ENCODE peak calls at places on chromosome 16, in six cellular contexts. U is mesenchymal stem cell, F is neuronal stem cell, K is IMR-90, M is H1, O is trophoblast cell. B is an unnamed sample.

GRCh38 chr16:19524866-19525723 is 1.4 kb downstream of the CCP110 start:
- DNase-seq in U (peak), F (peak), K (peak), M (no peak), O (peak), B (no peak)

GRCh38 chr16:138049-138417 is 440 bp downstream of the NPRL3 start:
- DNase-seq in U (peak), F (peak), K (no peak), M (no peak), O (peak), B (peak)

GRCh38 chr16:48384305-48384981 is 770 bp downstream of the SIAH1 start:
- DNase-seq in U (peak), F (peak), K (peak), M (no peak), O (peak), B (peak)

GRCh38 chr16:28606291-28607115 is 3.3 kb downstream of the SULT1A1 start:
- DNase-seq in U (no peak), F (no peak), K (no peak), M (no peak), O (no peak), B (no peak)

GRCh38 chr16:678858-679807 is 1.1 kb upstream of the STUB1 start:
- DNase-seq in U (peak), F (peak), K (peak), M (no peak), O (peak), B (peak)

GRCh38 chr16:85520853-85521736 is 92.0 kb upstream of the GSE1 start:
- DNase-seq in U (no peak), F (no peak), K (no peak), M (no peak), O (peak), B (no peak)

GRCh38 chr16:3175157-3176153 is 12.5 kb upstream of the OR1F1 start:
- DNase-seq in U (peak), F (no peak), K (peak), M (no peak), O (peak), B (peak)

GRCh38 chr16:81707411-81708321 is 71.4 kb upstream of the PLCG2 start:
- DNase-seq in U (peak), F (no peak), K (peak), M (no peak), O (no peak), B (no peak)

GRCh38 chr16:67456383-67457140 is 24.4 kb downstream of the ATP6V0D1 start:
- DNase-seq in U (no peak), F (no peak), K (peak), M (no peak), O (no peak), B (no peak)

GRCh38 chr16:57647136-57647875 is 18.9 kb downstream of the ADGRG1 start:
- DNase-seq in U (no peak), F (no peak), K (no peak), M (no peak), O (no peak), B (no peak)

GRCh38 chr16:17101646-17102045 is 369.1 kb downstream of the XYLT1 start:
- DNase-seq in U (no peak), F (no peak), K (peak), M (no peak), O (peak), B (peak)

GRCh38 chr16:49855822-49856740 is at the start of gene ZNF423:
- DNase-seq in U (peak), F (peak), K (no peak), M (no peak), O (peak), B (no peak)

GRCh38 chr16:24525970-24526559 is 13.3 kb upstream of the RBBP6 start:
- DNase-seq in U (no peak), F (no peak), K (no peak), M (no peak), O (peak), B (peak)

GRCh38 chr16:14400285-14400977 is 229.6 kb downstream of the PARN start:
- DNase-seq in U (no peak), F (no peak), K (no peak), M (no peak), O (no peak), B (no peak)

GRCh38 chr16:648786-649589 is at the start of gene WDR90:
- DNase-seq in U (peak), F (peak), K (peak), M (no peak), O (peak), B (peak)

DNA sequence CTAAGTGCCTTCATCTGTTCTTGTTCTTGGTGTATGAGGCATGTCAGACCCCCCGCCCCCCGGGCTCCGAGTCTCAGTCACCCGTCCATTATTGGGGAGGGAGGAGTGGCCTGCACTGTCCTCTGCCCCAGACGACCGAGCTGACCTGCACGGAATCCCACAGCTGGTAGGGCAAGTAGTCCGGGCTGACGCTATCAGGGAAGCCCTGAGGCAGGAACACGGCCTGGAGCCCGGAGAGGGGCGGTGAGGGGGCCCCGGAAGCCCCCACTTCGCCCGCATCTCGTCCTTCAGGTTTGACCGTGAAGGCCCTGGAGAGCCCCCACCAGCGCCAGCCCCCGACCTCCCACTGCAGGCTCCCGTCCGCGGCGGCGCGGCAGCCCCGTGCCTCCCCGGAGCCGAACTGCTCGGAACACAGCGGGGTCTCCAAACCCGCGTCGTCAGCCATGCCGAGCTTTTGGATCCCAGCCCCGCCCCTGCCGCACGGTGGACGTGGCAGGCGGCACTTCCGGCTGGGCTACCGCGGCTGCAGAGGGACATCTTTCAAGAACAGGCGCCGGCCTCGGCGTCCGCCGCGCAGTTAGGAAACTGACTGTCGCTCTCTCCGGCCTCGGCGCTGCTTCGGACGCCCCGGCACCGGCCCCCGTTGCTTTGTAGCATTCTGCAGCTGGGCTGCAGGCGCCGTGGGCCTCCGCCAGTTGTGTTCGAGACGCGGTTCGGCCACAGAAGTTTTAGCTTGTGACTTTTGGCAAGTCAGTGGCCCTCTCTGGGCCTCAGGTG is at the start of gene RUSF1:
- DNase-seq in U (peak), F (peak), K (peak), M (peak), O (peak), B (peak)
- H3K14ac ChIP-seq in U (peak), F (peak), K (peak), M (no peak), O (peak), B (peak)

DNA sequence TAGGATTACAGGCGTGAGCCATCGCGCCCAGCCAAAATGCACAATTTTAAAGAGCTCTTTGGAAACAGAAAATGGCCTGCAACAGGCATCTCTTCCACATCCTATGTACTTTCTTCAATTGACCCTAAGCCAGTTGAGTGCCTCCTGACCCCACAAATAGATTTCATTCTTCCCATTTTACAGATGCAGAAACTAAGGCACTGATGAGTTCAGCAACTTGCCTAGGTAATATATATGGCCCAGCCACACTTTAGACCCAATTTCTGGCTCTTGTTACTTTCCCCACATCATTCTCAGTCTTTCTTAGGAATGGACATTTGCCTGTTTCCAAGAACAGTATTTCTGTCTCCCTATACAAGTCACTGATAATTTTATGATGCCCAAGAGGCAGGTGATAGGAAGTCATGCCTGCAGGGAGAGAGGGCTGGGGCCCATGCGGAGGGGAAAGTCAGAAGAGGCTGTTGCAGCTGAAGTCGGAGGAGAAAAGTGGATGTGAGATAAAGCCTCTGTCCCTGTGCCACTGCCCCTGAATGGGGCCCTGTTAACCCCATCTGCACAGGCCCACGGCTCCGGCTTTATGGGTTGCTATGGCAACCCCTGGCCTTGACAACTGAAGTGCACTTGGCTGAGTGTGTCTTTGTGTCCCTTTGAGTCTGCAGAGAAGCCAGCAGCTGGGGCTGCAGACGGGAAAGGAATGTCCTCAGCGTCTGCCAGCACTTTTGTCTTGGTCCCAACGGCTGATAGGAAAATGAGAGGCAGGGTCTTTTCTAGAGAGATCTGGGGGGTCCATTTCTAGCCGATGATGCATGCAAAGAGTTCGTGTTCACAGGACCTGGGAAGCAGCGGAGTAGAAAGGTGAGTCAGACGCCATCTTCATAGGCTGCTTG is 45.9 kb downstream of the ABAT start:
- DNase-seq in U (no peak), F (peak), K (no peak), M (no peak), O (no peak), B (peak)
- H3K14ac ChIP-seq in U (no peak), F (no peak), K (no peak), M (no peak), O (no peak), B (no peak)

DNA sequence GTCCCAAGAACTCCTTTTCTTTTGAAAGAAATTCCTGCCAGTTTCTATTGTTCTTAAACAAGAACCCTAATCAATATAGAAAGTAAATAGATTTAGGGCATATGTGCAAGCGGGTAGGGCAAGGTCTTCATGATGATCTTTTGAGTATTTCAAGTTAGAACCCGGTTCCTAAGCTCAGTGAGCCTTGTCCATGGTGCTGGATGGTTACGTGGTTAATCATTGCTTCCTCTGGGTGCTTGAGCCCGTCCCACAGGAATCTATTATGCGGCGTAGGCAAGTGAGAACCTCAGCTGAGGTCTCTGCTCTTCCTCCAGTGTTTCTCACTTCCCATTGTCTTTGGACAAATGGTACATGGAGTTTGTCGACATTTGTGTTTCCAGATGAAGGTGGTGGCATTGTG is 580.8 kb upstream of the EEF2KMT start:
- DNase-seq in U (no peak), F (peak), K (no peak), M (peak), O (no peak), B (peak)
- H3K14ac ChIP-seq in U (no peak), F (no peak), K (no peak), M (no peak), O (no peak), B (no peak)

DNA sequence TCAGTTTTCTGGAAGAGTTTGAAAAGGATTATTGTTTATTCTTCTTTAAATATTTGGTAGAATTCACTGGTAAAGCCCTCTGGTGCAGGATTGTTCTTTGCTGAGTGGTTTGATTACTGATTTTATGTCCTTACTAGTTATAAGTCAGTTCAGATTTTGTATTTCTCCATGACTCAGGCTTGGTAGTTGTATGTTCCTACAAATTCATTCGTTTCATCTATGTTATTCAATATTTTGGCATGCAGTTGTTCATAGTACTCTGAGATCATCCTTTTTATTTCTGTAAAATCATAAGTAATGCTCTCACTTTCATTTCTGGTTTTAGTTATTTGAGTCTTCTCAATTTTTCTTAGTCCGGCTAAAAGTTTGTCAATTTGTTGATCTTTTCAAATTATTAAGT is 58.1 kb upstream of the CRYM start:
- DNase-seq in U (no peak), F (no peak), K (peak), M (no peak), O (no peak), B (no peak)
- H3K14ac ChIP-seq in U (no peak), F (no peak), K (no peak), M (no peak), O (no peak), B (no peak)

GRCh38 chr16:56102159-56102798 is 89.0 kb upstream of the GNAO1 start:
- DNase-seq in U (no peak), F (no peak), K (no peak), M (no peak), O (no peak), B (no peak)

GRCh38 chr16:56108724-56109123 is 82.6 kb upstream of the GNAO1 start:
- DNase-seq in U (no peak), F (no peak), K (no peak), M (no peak), O (no peak), B (no peak)

GRCh38 chr16:56109205-56109604 is 82.1 kb upstream of the GNAO1 start:
- DNase-seq in U (no peak), F (no peak), K (no peak), M (no peak), O (no peak), B (no peak)

GRCh38 chr16:56107944-56108583 is 83.2 kb upstream of the GNAO1 start:
- DNase-seq in U (no peak), F (no peak), K (no peak), M (no peak), O (no peak), B (no peak)

GRCh38 chr16:56106527-56106926 is 84.8 kb upstream of the GNAO1 start:
- DNase-seq in U (no peak), F (no peak), K (no peak), M (no peak), O (no peak), B (no peak)
- H3K14ac ChIP-seq in U (no peak), F (no peak), K (no peak), M (no peak), O (no peak), B (no peak)

B was measured in H9.